ENCODE peak calls at places on chromosomes 4 and X, in seven cellular contexts. One of them, this sample, is unnamed. For H3K4me1, the result is how much of the 10 kb centered on the place peaks cover.

GRCh38 chrX:41655631-41656030 is 33.1 kb upstream of the GPR34 start:
- DNase-seq in transverse colon: no peak
- DNase-seq in esophagus squamous epithelium: no peak
- DNase-seq in CD8-positive, alpha-beta memory T cell: no peak
- DNase-seq in endothelial cell of umbilical vein: no peak
- DNase-seq in HCT116: no peak
- DNase-seq in CD4-positive, alpha-beta memory T cell: no peak
- DNase-seq in this sample: no peak

GRCh38 chrX:129759576-129760061 is 20.1 kb upstream of the SASH3 start:
- DNase-seq in CD4-positive, alpha-beta memory T cell: peak
- DNase-seq in CD8-positive, alpha-beta memory T cell: peak
- DNase-seq in esophagus squamous epithelium: no peak
- DNase-seq in HCT116: no peak
- DNase-seq in transverse colon: peak
- DNase-seq in endothelial cell of umbilical vein: peak
- DNase-seq in this sample: peak

GRCh38 chrX:48560056-48560455 is 14.2 kb upstream of the RBM3 start:
- DNase-seq in CD4-positive, alpha-beta memory T cell: no peak
- DNase-seq in endothelial cell of umbilical vein: no peak
- DNase-seq in esophagus squamous epithelium: no peak
- DNase-seq in HCT116: no peak
- DNase-seq in transverse colon: no peak
- DNase-seq in CD8-positive, alpha-beta memory T cell: no peak
- DNase-seq in this sample: no peak

GRCh38 chr4:121269001-121269400 is 104.9 kb upstream of the TNIP3 start:
- DNase-seq in transverse colon: no peak
- DNase-seq in endothelial cell of umbilical vein: no peak
- DNase-seq in CD4-positive, alpha-beta memory T cell: no peak
- DNase-seq in HCT116: no peak
- DNase-seq in esophagus squamous epithelium: no peak
- DNase-seq in CD8-positive, alpha-beta memory T cell: no peak
- DNase-seq in this sample: no peak

GRCh38 chr4:56468097-56468422 is 643 bp downstream of the SRP72 start:
- DNase-seq in CD4-positive, alpha-beta memory T cell: no peak
- DNase-seq in transverse colon: peak
- DNase-seq in esophagus squamous epithelium: no peak
- DNase-seq in HCT116: peak
- DNase-seq in CD8-positive, alpha-beta memory T cell: peak
- DNase-seq in endothelial cell of umbilical vein: peak
- DNase-seq in this sample: peak

GRCh38 chr4:5839332-5839731 is 53.6 kb downstream of the CRMP1 start:
- DNase-seq in CD4-positive, alpha-beta memory T cell: no peak
- DNase-seq in HCT116: no peak
- DNase-seq in esophagus squamous epithelium: no peak
- DNase-seq in CD8-positive, alpha-beta memory T cell: no peak
- DNase-seq in transverse colon: no peak
- DNase-seq in endothelial cell of umbilical vein: no peak
- DNase-seq in this sample: no peak

GRCh38 chr4:155569960-155570515 is 96.6 kb upstream of the GUCY1A1 start:
- DNase-seq in HCT116: no peak
- DNase-seq in esophagus squamous epithelium: no peak
- DNase-seq in CD8-positive, alpha-beta memory T cell: no peak
- DNase-seq in endothelial cell of umbilical vein: peak
- DNase-seq in transverse colon: no peak
- DNase-seq in CD4-positive, alpha-beta memory T cell: no peak
- DNase-seq in this sample: no peak

GRCh38 chrX:781216-782211 is 150.9 kb downstream of the SHOX start:
- DNase-seq in endothelial cell of umbilical vein: no peak
- DNase-seq in transverse colon: no peak
- DNase-seq in CD8-positive, alpha-beta memory T cell: no peak
- DNase-seq in CD4-positive, alpha-beta memory T cell: no peak
- DNase-seq in HCT116: no peak
- DNase-seq in esophagus squamous epithelium: no peak
- DNase-seq in this sample: no peak

GRCh38 chr4:124386163-124386562 is 326.4 kb downstream of the ANKRD50 start:
- DNase-seq in endothelial cell of umbilical vein: peak
- DNase-seq in HCT116: no peak
- DNase-seq in CD8-positive, alpha-beta memory T cell: no peak
- DNase-seq in transverse colon: no peak
- DNase-seq in CD4-positive, alpha-beta memory T cell: no peak
- DNase-seq in esophagus squamous epithelium: no peak
- DNase-seq in this sample: no peak

GRCh38 chrX:32289356-32289755 is 922.0 kb downstream of the DMD start:
- DNase-seq in HCT116: no peak
- DNase-seq in CD8-positive, alpha-beta memory T cell: no peak
- DNase-seq in esophagus squamous epithelium: no peak
- DNase-seq in endothelial cell of umbilical vein: no peak
- DNase-seq in transverse colon: no peak
- DNase-seq in CD4-positive, alpha-beta memory T cell: no peak
- DNase-seq in this sample: peak

GRCh38 chrX:6456196-6456595 is 78.7 kb downstream of the VCX3A start:
- DNase-seq in transverse colon: no peak
- DNase-seq in CD4-positive, alpha-beta memory T cell: no peak
- DNase-seq in HCT116: no peak
- DNase-seq in endothelial cell of umbilical vein: no peak
- DNase-seq in esophagus squamous epithelium: no peak
- DNase-seq in CD8-positive, alpha-beta memory T cell: no peak
- DNase-seq in this sample: no peak

GRCh38 chr4:166252487-166253402 is 379.7 kb downstream of the TLL1 start:
- DNase-seq in HCT116: peak
- DNase-seq in CD4-positive, alpha-beta memory T cell: no peak
- DNase-seq in transverse colon: no peak
- DNase-seq in CD8-positive, alpha-beta memory T cell: no peak
- DNase-seq in endothelial cell of umbilical vein: peak
- DNase-seq in esophagus squamous epithelium: no peak
- DNase-seq in this sample: peak

GRCh38 chr4:95410387-95411005 is 138.3 kb downstream of the UNC5C start:
- DNase-seq in esophagus squamous epithelium: no peak
- DNase-seq in CD4-positive, alpha-beta memory T cell: no peak
- DNase-seq in CD8-positive, alpha-beta memory T cell: no peak
- DNase-seq in transverse colon: no peak
- DNase-seq in endothelial cell of umbilical vein: no peak
- DNase-seq in HCT116: no peak
- DNase-seq in this sample: no peak

GRCh38 chr4:95255396-95256107 is 293.2 kb downstream of the UNC5C start:
- DNase-seq in CD4-positive, alpha-beta memory T cell: no peak
- DNase-seq in HCT116: no peak
- DNase-seq in CD8-positive, alpha-beta memory T cell: no peak
- DNase-seq in esophagus squamous epithelium: no peak
- DNase-seq in transverse colon: no peak
- DNase-seq in endothelial cell of umbilical vein: no peak
- DNase-seq in this sample: no peak

GRCh38 chr4:150150545-150151156 is 72.4 kb downstream of the DCLK2 start:
- DNase-seq in esophagus squamous epithelium: no peak
- DNase-seq in transverse colon: no peak
- DNase-seq in endothelial cell of umbilical vein: no peak
- DNase-seq in CD8-positive, alpha-beta memory T cell: no peak
- DNase-seq in HCT116: no peak
- DNase-seq in CD4-positive, alpha-beta memory T cell: no peak
- DNase-seq in this sample: no peak

GRCh38 chr4:150152764-150153163 is 74.5 kb downstream of the DCLK2 start:
- DNase-seq in CD4-positive, alpha-beta memory T cell: no peak
- DNase-seq in endothelial cell of umbilical vein: peak
- DNase-seq in transverse colon: no peak
- DNase-seq in esophagus squamous epithelium: no peak
- DNase-seq in CD8-positive, alpha-beta memory T cell: no peak
- DNase-seq in HCT116: no peak
- DNase-seq in this sample: no peak

GRCh38 chr4:150158041-150158440 is 79.8 kb downstream of the DCLK2 start:
- DNase-seq in HCT116: no peak
- DNase-seq in esophagus squamous epithelium: no peak
- DNase-seq in CD4-positive, alpha-beta memory T cell: no peak
- DNase-seq in CD8-positive, alpha-beta memory T cell: no peak
- DNase-seq in transverse colon: no peak
- DNase-seq in endothelial cell of umbilical vein: no peak
- DNase-seq in this sample: no peak

GRCh38 chr4:150156543-150156942 is 78.3 kb downstream of the DCLK2 start:
- DNase-seq in HCT116: no peak
- DNase-seq in CD4-positive, alpha-beta memory T cell: no peak
- DNase-seq in CD8-positive, alpha-beta memory T cell: no peak
- DNase-seq in transverse colon: no peak
- DNase-seq in esophagus squamous epithelium: no peak
- DNase-seq in endothelial cell of umbilical vein: no peak
- DNase-seq in this sample: no peak

DNA sequence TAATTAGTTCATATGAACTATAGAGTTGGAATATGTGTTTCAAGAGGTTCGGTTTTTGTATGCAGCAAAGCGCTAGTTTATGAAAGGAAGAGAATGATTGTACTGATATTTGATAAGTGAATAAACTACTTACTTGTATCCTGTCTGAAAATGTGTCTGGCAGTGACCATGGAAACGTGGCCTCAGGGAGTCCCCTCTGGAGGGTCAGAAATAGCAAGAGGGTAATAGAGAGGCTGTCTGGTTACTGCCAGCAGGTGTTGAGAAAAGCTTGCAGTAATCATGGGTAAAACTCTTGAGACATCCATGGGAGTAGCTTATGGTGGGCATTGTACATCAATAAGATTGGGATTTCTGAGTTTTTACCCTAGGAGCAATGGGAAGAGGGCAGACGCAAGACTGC is 77.1 kb downstream of the DCLK2 start:
- DNase-seq in HCT116: no peak
- DNase-seq in endothelial cell of umbilical vein: peak
- DNase-seq in esophagus squamous epithelium: no peak
- DNase-seq in CD4-positive, alpha-beta memory T cell: no peak
- DNase-seq in transverse colon: no peak
- DNase-seq in CD8-positive, alpha-beta memory T cell: no peak
- DNase-seq in this sample: no peak
- H3K4me1 ChIP-seq in HCT116: under half
- H3K4me1 ChIP-seq in endothelial cell of umbilical vein: under half
- H3K4me1 ChIP-seq in esophagus squamous epithelium: under half
- H3K4me1 ChIP-seq in CD4-positive, alpha-beta memory T cell: under half
- H3K4me1 ChIP-seq in transverse colon: under half
- H3K4me1 ChIP-seq in CD8-positive, alpha-beta memory T cell: under half
- H3K4me1 ChIP-seq in this sample: under half

GRCh38 chrX:104707572-104707971 is 141.6 kb downstream of the IL1RAPL2 start:
- DNase-seq in esophagus squamous epithelium: no peak
- DNase-seq in transverse colon: no peak
- DNase-seq in CD8-positive, alpha-beta memory T cell: no peak
- DNase-seq in HCT116: no peak
- DNase-seq in CD4-positive, alpha-beta memory T cell: no peak
- DNase-seq in endothelial cell of umbilical vein: no peak
- DNase-seq in this sample: no peak

GRCh38 chrX:104712515-104712914 is 146.5 kb downstream of the IL1RAPL2 start:
- DNase-seq in HCT116: no peak
- DNase-seq in transverse colon: no peak
- DNase-seq in endothelial cell of umbilical vein: no peak
- DNase-seq in CD8-positive, alpha-beta memory T cell: no peak
- DNase-seq in esophagus squamous epithelium: no peak
- DNase-seq in CD4-positive, alpha-beta memory T cell: no peak
- DNase-seq in this sample: no peak

DNA sequence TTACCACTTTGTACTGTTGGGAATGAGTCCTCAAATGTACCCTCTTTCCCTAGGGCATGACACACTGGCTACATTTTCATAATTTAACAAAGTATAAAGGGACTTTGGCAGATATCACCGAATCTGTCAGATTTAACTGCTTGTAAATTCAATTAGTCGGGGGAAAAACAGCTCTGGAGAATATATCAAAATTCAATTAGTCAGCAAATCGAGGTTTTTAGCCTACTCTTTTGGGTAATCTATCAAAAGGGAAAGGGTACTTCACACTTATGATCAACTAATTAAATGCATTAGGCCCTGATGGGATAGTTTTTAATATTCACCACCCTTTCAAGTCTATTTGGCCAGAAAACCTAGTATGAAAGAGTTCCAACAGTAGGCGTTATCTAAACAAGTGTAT is 141.0 kb downstream of the IL1RAPL2 start:
- DNase-seq in HCT116: no peak
- DNase-seq in CD8-positive, alpha-beta memory T cell: no peak
- DNase-seq in transverse colon: no peak
- DNase-seq in CD4-positive, alpha-beta memory T cell: no peak
- DNase-seq in esophagus squamous epithelium: no peak
- DNase-seq in endothelial cell of umbilical vein: no peak
- DNase-seq in this sample: no peak
- H3K4me1 ChIP-seq in HCT116: under half
- H3K4me1 ChIP-seq in CD8-positive, alpha-beta memory T cell: under half
- H3K4me1 ChIP-seq in transverse colon: under half
- H3K4me1 ChIP-seq in CD4-positive, alpha-beta memory T cell: under half
- H3K4me1 ChIP-seq in esophagus squamous epithelium: under half
- H3K4me1 ChIP-seq in endothelial cell of umbilical vein: under half
- H3K4me1 ChIP-seq in this sample: under half

GRCh38 chr4:3767569-3768288 is 1.5 kb downstream of the ADRA2C start:
- DNase-seq in transverse colon: peak
- DNase-seq in HCT116: no peak
- DNase-seq in endothelial cell of umbilical vein: no peak
- DNase-seq in CD4-positive, alpha-beta memory T cell: no peak
- DNase-seq in CD8-positive, alpha-beta memory T cell: no peak
- DNase-seq in esophagus squamous epithelium: no peak
- DNase-seq in this sample: peak

GRCh38 chr4:3768842-3769641 is 2.9 kb downstream of the ADRA2C start:
- DNase-seq in esophagus squamous epithelium: no peak
- DNase-seq in HCT116: no peak
- DNase-seq in CD4-positive, alpha-beta memory T cell: no peak
- DNase-seq in endothelial cell of umbilical vein: no peak
- DNase-seq in transverse colon: no peak
- DNase-seq in CD8-positive, alpha-beta memory T cell: no peak
- DNase-seq in this sample: no peak

GRCh38 chr4:3765271-3766206 is 646 bp upstream of the ADRA2C start:
- DNase-seq in endothelial cell of umbilical vein: no peak
- DNase-seq in transverse colon: no peak
- DNase-seq in CD4-positive, alpha-beta memory T cell: no peak
- DNase-seq in HCT116: no peak
- DNase-seq in esophagus squamous epithelium: no peak
- DNase-seq in CD8-positive, alpha-beta memory T cell: no peak
- DNase-seq in this sample: peak

GRCh38 chr4:3766207-3766790 is at the start of gene ADRA2C:
- DNase-seq in esophagus squamous epithelium: no peak
- DNase-seq in endothelial cell of umbilical vein: no peak
- DNase-seq in CD4-positive, alpha-beta memory T cell: no peak
- DNase-seq in transverse colon: no peak
- DNase-seq in HCT116: no peak
- DNase-seq in CD8-positive, alpha-beta memory T cell: no peak
- DNase-seq in this sample: no peak

GRCh38 chr4:3766791-3767561 is 791 bp downstream of the ADRA2C start:
- DNase-seq in endothelial cell of umbilical vein: no peak
- DNase-seq in esophagus squamous epithelium: no peak
- DNase-seq in transverse colon: no peak
- DNase-seq in CD8-positive, alpha-beta memory T cell: no peak
- DNase-seq in HCT116: no peak
- DNase-seq in CD4-positive, alpha-beta memory T cell: no peak
- DNase-seq in this sample: no peak
- H3K4me1 ChIP-seq in endothelial cell of umbilical vein: under half
- H3K4me1 ChIP-seq in esophagus squamous epithelium: under half
- H3K4me1 ChIP-seq in transverse colon: under half
- H3K4me1 ChIP-seq in CD8-positive, alpha-beta memory T cell: under half
- H3K4me1 ChIP-seq in HCT116: under half
- H3K4me1 ChIP-seq in CD4-positive, alpha-beta memory T cell: under half
- H3K4me1 ChIP-seq in this sample: under half

DNA sequence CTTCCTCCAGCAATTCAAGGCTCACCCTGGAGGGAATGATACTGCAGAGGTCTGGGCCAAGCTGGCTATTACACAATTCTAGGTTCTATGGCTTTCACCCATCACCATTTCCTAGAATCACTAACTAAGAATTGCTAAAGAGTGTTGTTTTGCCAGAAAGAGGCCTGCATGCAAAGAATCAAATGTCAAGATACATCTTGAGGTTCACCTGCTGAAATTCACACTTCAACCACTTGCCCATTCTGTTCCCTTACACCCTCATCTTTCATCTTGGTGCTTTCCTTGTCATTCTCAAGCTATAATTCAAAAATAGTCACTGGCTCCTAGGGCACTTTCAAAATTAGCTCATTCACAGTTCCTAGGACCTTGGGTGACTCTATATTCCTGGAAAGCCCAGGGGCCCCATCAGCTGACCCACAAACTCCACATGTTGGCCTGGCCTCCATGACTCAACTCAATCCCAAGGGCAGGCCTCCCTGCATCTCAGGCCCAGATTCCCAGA is 7.0 kb downstream of the APBB2 start:
- DNase-seq in transverse colon: no peak
- DNase-seq in esophagus squamous epithelium: no peak
- DNase-seq in CD4-positive, alpha-beta memory T cell: no peak
- DNase-seq in CD8-positive, alpha-beta memory T cell: no peak
- DNase-seq in endothelial cell of umbilical vein: no peak
- DNase-seq in HCT116: no peak
- DNase-seq in this sample: no peak
- H3K4me1 ChIP-seq in transverse colon: under half
- H3K4me1 ChIP-seq in esophagus squamous epithelium: under half
- H3K4me1 ChIP-seq in CD4-positive, alpha-beta memory T cell: under half
- H3K4me1 ChIP-seq in CD8-positive, alpha-beta memory T cell: under half
- H3K4me1 ChIP-seq in endothelial cell of umbilical vein: half or more
- H3K4me1 ChIP-seq in HCT116: half or more
- H3K4me1 ChIP-seq in this sample: under half